ENCODE peak calls at places on chromosomes 11 and 22, in nine cellular contexts. O is kidney, A is cardiac muscle cell, S is fibroblast of the aortic adventitia, M is Peyer's patch, P is ascending aorta, E is HCT116, J is fibroblast of mammary gland, L is astrocyte of the cerebellum. H is an unnamed sample.

GRCh38 chr11:121439337-121439736 is 12.8 kb upstream of the SORL1 start:
- DNase-seq in O (no peak), A (no peak), S (peak; percentile 15), M (no peak), P (peak; percentile 66), E (no peak), J (peak; percentile 27), L (no peak), H (no peak)

GRCh38 chr11:65639623-65640482 is 2.0 kb downstream of the SIPA1 start:
- DNase-seq in O (peak; percentile 86), A (no peak), S (no peak), M (peak; percentile 96), P (no peak), E (no peak), J (no peak), L (no peak), H (no peak)

GRCh38 chr11:70853103-70853830 is 399.1 kb downstream of the SHANK2 start:
- DNase-seq in O (no peak), A (no peak), S (no peak), M (no peak), P (no peak), E (no peak), J (no peak), L (no peak), H (no peak)

GRCh38 chr11:80024119-80024518 is 583.3 kb upstream of the TENM4 start:
- DNase-seq in O (no peak), A (no peak), S (no peak), M (no peak), P (no peak), E (no peak), J (no peak), L (no peak), H (no peak)

GRCh38 chr11:71256080-71256479 is 3.7 kb upstream of the SHANK2 start:
- DNase-seq in O (no peak), A (no peak), S (no peak), M (no peak), P (no peak), E (no peak), J (no peak), L (no peak), H (no peak)

GRCh38 chr11:41714101-41714500 is 254.6 kb upstream of the LRRC4C start:
- DNase-seq in O (no peak), A (no peak), S (no peak), M (no peak), P (no peak), E (no peak), J (no peak), L (peak; percentile 3), H (no peak)

GRCh38 chr11:121082670-121083069 is 18.4 kb upstream of the TECTA start:
- DNase-seq in O (no peak), A (peak; percentile 77), S (peak; percentile 2), M (no peak), P (no peak), E (no peak), J (no peak), L (no peak), H (no peak)

GRCh38 chr11:5004429-5005274 is 10.0 kb downstream of the OR51L1 start:
- DNase-seq in O (no peak), A (peak; percentile 77), S (peak; percentile 56), M (peak; percentile 53), P (no peak), E (peak; percentile 36), J (peak; percentile 62), L (peak; percentile 55), H (peak; percentile 57)

GRCh38 chr11:92415246-92415645 is 190.6 kb downstream of the FAT3 start:
- DNase-seq in O (no peak), A (no peak), S (peak; percentile 6), M (no peak), P (no peak), E (no peak), J (peak; percentile 15), L (no peak), H (no peak)

GRCh38 chr22:25757686-25758085 is 15.7 kb downstream of the MYO18B start:
- DNase-seq in O (no peak), A (no peak), S (no peak), M (no peak), P (no peak), E (no peak), J (no peak), L (no peak), H (no peak)

GRCh38 chr22:25751174-25751581 is 9.2 kb downstream of the MYO18B start:
- DNase-seq in O (no peak), A (no peak), S (no peak), M (no peak), P (no peak), E (no peak), J (no peak), L (no peak), H (no peak)

GRCh38 chr22:25753252-25753651 is 11.3 kb downstream of the MYO18B start:
- DNase-seq in O (no peak), A (no peak), S (no peak), M (no peak), P (no peak), E (no peak), J (no peak), L (no peak), H (no peak)

GRCh38 chr22:25752615-25753214 is 10.7 kb downstream of the MYO18B start:
- DNase-seq in O (no peak), A (no peak), S (no peak), M (no peak), P (no peak), E (no peak), J (no peak), L (no peak), H (no peak)

GRCh38 chr22:25754527-25755202 is 12.7 kb downstream of the MYO18B start:
- DNase-seq in O (no peak), A (peak; percentile 67), S (peak; percentile 85), M (no peak), P (peak; percentile 97), E (no peak), J (peak; percentile 94), L (peak; percentile 48), H (no peak)
- H3K4me3 ChIP-seq in O (no peak overlapping the region), A (no peak overlapping the region), S (no peak overlapping the region), M (no peak overlapping the region), P (peak overlapping the region; percentile 37), E (no peak overlapping the region), J (no peak overlapping the region), L (no peak overlapping the region), H (no peak overlapping the region)

GRCh38 chr22:25282346-25282670 is 62.9 kb downstream of the CRYBB2 start:
- DNase-seq in O (no peak), A (peak; percentile 0), S (no peak), M (no peak), P (no peak), E (no peak), J (no peak), L (no peak), H (no peak)

GRCh38 chr22:25281675-25282345 is 62.4 kb downstream of the CRYBB2 start:
- DNase-seq in O (no peak), A (peak; percentile 0), S (no peak), M (no peak), P (no peak), E (no peak), J (no peak), L (no peak), H (no peak)

DNA sequence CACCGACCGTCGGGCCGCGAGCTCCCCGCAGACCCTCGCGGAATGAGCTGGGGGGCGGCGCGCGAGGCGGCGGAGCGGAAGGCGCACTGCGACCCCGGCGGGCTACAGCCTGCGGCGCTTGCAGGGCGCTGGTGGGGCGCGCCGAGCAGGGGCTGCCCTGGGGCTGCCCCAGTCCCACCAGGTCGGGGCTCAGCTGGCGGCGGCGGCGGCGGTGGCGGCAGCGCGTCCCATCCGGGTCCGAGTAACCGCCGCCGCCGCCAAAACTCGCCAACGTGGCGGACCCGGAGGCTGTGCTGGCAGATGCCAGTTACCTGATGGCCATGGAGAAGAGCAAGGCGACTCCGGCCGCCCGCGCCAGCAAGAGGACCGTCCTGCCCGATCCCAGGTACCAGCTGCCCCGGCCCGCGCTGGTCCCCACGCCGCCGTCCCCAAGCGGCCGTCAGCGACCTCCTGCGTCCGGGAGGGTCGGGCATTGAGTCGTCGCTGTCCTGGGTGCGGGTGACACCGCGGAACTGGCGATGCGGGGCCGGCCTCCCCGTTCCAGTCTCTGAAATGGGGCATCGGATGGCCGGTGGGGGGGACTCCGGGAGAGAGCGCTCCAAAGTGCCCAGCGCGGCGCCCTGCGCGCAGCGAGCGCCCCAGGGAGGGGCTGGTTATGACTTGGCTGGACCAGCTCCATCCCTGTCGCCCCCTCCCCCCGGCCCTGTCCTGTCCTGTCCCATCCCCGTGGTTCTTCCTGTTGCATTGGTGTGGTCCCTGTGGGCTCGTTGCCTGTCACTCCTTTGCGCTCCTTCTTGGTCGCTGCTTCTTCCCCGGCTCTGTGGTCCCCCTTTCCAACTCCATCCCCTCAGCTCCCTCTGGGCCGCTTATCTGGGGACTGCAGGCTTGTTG is 63.5 kb downstream of the CRYBB2 start:
- DNase-seq in O (no peak), A (peak; percentile 29), S (no peak), M (no peak), P (no peak), E (no peak), J (no peak), L (no peak), H (no peak)
- TF ChIP-seq CTCF in O (no peak), A (no peak), S (no peak), M (no peak), P (no peak), E (no peak), J (no peak), L (no peak), H (no peak)

DNA sequence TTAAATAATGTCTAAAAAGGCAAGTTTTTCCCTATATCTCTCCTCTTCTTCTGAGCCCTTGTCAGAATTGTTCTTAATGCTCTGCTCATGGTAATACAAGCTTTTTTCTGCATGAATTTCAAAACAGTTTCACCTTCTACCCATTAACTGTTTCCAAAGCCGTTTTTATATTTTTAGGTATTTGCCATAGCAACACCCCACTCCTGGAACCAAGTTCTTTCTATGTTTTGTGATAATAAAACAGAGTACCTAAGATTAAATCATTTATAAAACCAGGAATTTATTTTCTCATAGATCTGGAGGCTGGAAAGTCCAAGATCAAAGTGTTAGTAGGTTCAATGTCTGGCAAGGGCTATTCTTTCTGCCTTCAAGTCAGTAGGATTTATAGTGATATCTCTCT is 497.4 kb downstream of the ETS1 start:
- DNase-seq in O (no peak), A (no peak), S (no peak), M (no peak), P (no peak), E (no peak), J (no peak), L (no peak), H (no peak)
- H3K4me3 ChIP-seq in O (no peak overlapping the region), A (no peak overlapping the region), S (no peak overlapping the region), M (no peak overlapping the region), P (no peak overlapping the region), E (no peak overlapping the region), J (no peak overlapping the region), L (no peak overlapping the region), H (no peak overlapping the region)

DNA sequence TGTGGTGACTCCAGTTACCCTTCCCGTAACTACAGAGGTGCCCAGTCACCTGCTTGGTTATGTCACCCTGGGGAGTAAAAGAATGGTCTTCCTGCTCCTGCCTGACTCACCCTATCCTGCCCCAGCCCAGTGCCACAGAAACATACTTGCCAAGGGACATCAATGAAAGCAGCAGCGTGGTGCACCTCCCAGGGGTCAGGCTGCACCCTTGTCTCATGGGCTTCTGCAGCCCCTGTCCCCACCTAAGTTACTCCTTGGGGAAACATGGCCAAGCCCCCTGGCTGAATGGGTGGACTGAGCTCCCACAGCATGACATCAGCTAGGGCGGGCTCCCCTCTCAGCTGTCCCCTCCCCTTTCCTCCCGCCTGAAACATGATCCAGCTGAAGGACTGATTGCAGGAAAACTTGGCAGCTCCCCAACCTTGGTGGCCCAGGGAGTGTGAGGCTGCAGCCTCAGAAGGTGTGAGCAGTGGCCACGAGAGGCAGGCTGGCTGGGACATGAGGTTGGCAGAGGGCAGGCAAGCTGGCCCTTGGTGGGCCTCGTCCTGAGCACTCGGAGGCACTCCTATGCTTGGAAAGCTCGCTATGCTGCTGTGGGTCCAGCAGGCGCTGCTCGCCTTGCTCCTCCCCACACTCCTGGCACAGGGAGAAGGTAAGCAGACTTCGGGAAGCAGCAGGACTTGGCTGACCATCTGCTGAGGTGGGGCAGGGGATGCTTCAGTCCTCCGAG is at the start of gene HTR3A:
- DNase-seq in O (peak; percentile 93), A (peak; percentile 95), S (peak; percentile 2), M (peak; percentile 56), P (no peak), E (peak; percentile 69), J (peak; percentile 8), L (no peak), H (peak; percentile 34)
- TF ChIP-seq CTCF in O (no peak), A (no peak), S (no peak), M (no peak), P (no peak), E (no peak), J (no peak), L (no peak), H (no peak)